ENCODE peak calls at places on chromosome 12, in nine cellular contexts. A is endothelial cell of umbilical vein; T is upper lobe of left lung; K is right cardiac atrium; F is effector memory CD4-positive, alpha-beta T cell; O is heart left ventricle; W is upper lobe of right lung; C is IMR-90; J is mesendoderm. H is an unnamed sample. For H3K27me3, the result is how much of the 10 kb centered on the place peaks cover.

GRCh38 chr12:14454098-14454907 is 88.8 kb downstream of the ATF7IP start:
- DNase-seq in A (peak), T (no peak), K (no peak), F (peak), O (no peak), W (no peak), C (peak), J (peak), H (peak)

GRCh38 chr12:43884683-43885410 is 49.0 kb downstream of the TMEM117 start:
- DNase-seq in A (no peak), T (no peak), K (peak), F (no peak), O (no peak), W (no peak), C (no peak), J (no peak), H (no peak)

GRCh38 chr12:40224439-40225291 is at the start of gene LRRK2:
- DNase-seq in A (peak), T (peak), K (peak), F (no peak), O (peak), W (peak), C (peak), J (peak), H (peak)

GRCh38 chr12:98861232-98861631 is 216.1 kb downstream of the APAF1 start:
- DNase-seq in A (no peak), T (no peak), K (no peak), F (no peak), O (no peak), W (no peak), C (no peak), J (peak), H (no peak)

GRCh38 chr12:14258468-14258947 is 107.0 kb upstream of the ATF7IP start:
- DNase-seq in A (no peak), T (no peak), K (no peak), F (no peak), O (no peak), W (no peak), C (peak), J (peak), H (no peak)

GRCh38 chr12:89064780-89065179 is 287.5 kb downstream of the DUSP6 start:
- DNase-seq in A (no peak), T (no peak), K (no peak), F (no peak), O (no peak), W (no peak), C (peak), J (no peak), H (no peak)

GRCh38 chr12:25958254-25959068 is at the start of gene RASSF8:
- DNase-seq in A (peak), T (peak), K (peak), F (no peak), O (peak), W (peak), C (peak), J (peak), H (peak)

GRCh38 chr12:44720265-44720664 is 155.8 kb downstream of the NELL2 start:
- DNase-seq in A (no peak), T (no peak), K (no peak), F (no peak), O (no peak), W (no peak), C (no peak), J (no peak), H (no peak)

GRCh38 chr12:7937867-7938506 is 2.0 kb upstream of the SLC2A3 start:
- DNase-seq in A (peak), T (no peak), K (no peak), F (no peak), O (no peak), W (no peak), C (no peak), J (peak), H (peak)

GRCh38 chr12:50224026-50224692 is 57.0 kb upstream of the CERS5 start:
- DNase-seq in A (peak), T (no peak), K (no peak), F (peak), O (no peak), W (no peak), C (peak), J (peak), H (peak)

GRCh38 chr12:108727868-108728735 is 3.2 kb downstream of the CORO1C start:
- DNase-seq in A (no peak), T (no peak), K (no peak), F (no peak), O (no peak), W (no peak), C (no peak), J (no peak), H (no peak)

GRCh38 chr12:116524964-116525379 is 34.2 kb upstream of the MAP1LC3B2 start:
- DNase-seq in A (no peak), T (no peak), K (no peak), F (no peak), O (no peak), W (no peak), C (peak), J (peak), H (peak)

GRCh38 chr12:102958073-102958829 is 777 bp downstream of the ASCL1 start:
- DNase-seq in A (peak), T (peak), K (peak), F (no peak), O (no peak), W (no peak), C (peak), J (peak), H (no peak)

GRCh38 chr12:26164118-26164517 is 31.3 kb upstream of the SSPN start:
- DNase-seq in A (no peak), T (no peak), K (no peak), F (no peak), O (no peak), W (no peak), C (no peak), J (no peak), H (no peak)

GRCh38 chr12:2154521-2154920 is 101.7 kb downstream of the CACNA1C start:
- DNase-seq in A (no peak), T (no peak), K (no peak), F (no peak), O (no peak), W (no peak), C (no peak), J (no peak), H (no peak)

GRCh38 chr12:56229082-56229481 is 769 bp upstream of the SLC39A5 start:
- DNase-seq in A (no peak), T (no peak), K (no peak), F (no peak), O (no peak), W (no peak), C (no peak), J (peak), H (no peak)

GRCh38 chr12:95859947-95860850 is 1.4 kb downstream of the SNRPF start:
- DNase-seq in A (no peak), T (no peak), K (no peak), F (no peak), O (no peak), W (no peak), C (no peak), J (no peak), H (no peak)
- H3K27ac ChIP-seq in A (no peak), T (peak), K (no peak), F (no peak), O (no peak), W (no peak), C (no peak), J (no peak), H (peak)

GRCh38 chr12:53004582-53004981 is 1.7 kb upstream of the EIF4B start:
- DNase-seq in A (no peak), T (no peak), K (no peak), F (no peak), O (no peak), W (no peak), C (peak), J (peak), H (no peak)
- H3K27me3 ChIP-seq in A (under half), T (under half), K (under half), F (under half), O (under half), W (under half), C (under half), J (under half), H (under half)

DNA sequence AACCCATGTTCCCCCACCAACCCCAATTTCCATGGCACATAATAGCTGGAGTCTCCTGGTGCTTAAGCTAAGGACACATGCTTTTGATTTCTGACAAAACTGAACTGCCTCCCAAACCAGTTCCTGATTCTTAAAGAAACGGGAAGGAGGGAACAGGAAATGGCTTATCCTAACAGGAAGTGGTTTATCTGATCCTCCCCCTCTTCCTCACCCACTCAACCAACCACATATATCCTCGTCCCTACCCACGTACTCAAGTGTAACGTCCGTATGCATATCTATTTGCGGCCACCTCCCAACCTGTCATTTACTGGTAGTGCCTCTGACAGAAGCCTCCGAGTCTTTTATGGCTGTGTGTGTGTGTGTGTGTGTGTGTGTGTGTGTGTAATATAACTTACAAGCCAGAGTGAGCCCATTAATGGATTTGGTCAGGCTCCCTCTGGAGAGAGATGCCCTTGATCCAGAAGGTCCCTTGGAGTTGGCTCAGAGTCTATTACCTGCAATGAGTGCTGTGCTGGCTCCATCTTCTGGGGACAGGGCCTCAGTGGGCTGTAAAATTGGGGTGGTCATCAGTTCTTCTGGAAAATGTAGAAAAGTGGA is 7.7 kb downstream of the DAZAP2 start:
- DNase-seq in A (peak), T (no peak), K (no peak), F (no peak), O (no peak), W (no peak), C (peak), J (peak), H (peak)
- H3K27ac ChIP-seq in A (peak), T (peak), K (peak), F (peak), O (no peak), W (peak), C (peak), J (no peak), H (peak)

DNA sequence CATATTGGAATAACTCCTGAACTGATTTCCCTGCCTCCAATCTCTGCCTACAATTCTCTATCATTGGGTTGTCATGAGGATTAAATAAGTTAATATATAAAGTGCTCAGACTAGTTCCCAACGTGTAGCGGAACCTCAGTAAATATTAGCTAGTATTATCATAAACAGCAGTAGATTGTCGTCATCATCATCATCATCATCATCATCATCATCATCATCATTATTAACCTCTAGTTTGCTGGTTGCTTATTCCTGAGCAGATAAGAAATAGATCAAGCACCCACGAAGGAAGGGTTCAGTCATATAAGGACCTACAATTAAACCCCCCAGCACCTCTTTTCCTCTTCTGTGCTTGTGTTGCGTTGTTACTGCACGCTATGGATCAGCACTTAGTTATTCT is 48.8 kb upstream of the PARP11 start:
- DNase-seq in A (no peak), T (no peak), K (no peak), F (no peak), O (no peak), W (no peak), C (no peak), J (no peak), H (no peak)
- H3K27me3 ChIP-seq in A (under half), T (under half), K (under half), F (under half), O (under half), W (under half), C (under half), J (under half), H (under half)

GRCh38 chr12:132014915-132015280 is 65.2 kb downstream of the EP400 start:
- DNase-seq in A (no peak), T (no peak), K (no peak), F (no peak), O (no peak), W (no peak), C (no peak), J (no peak), H (no peak)
- H3K27ac ChIP-seq in A (no peak), T (no peak), K (no peak), F (no peak), O (no peak), W (no peak), C (no peak), J (no peak), H (no peak)

DNA sequence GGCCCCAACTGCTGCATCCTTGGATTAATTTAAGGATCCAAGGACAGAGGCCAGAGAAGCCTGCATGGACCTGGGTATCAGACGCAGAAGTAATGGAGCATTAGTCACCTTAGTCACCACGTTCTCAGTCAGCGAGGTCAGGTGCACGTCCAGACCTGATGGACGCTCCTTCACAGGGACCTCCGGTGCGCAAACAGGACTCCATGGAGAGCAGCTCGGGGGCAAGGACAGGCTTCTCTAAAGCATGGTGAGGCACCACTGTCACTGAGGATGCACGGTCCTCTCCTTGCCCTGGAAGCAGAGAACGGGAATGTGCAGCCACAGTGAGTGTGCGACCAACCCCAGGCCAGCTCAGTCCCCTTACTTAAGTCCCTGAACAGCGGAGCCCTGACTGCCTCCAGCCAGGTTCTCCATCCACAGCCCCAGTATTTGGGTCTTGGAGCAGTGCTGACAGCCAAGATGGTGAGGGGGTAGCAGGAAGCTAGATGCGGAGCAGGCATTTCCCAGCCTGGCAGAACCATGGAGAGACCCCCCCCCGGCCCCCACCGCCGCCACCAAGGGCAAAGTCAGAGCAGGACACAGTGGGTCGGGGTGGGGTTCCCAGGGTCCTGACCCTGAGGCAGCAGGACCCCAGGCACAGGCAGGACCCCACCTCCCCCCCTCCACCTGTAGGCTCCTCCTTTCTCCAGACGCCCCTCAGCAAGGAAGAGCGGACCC is 253.4 kb upstream of the SFSWAP start:
- DNase-seq in A (no peak), T (peak), K (no peak), F (no peak), O (no peak), W (peak), C (no peak), J (no peak), H (no peak)
- H3K27me3 ChIP-seq in A (under half), T (under half), K (under half), F (under half), O (under half), W (under half), C (under half), J (under half), H (half or more)

DNA sequence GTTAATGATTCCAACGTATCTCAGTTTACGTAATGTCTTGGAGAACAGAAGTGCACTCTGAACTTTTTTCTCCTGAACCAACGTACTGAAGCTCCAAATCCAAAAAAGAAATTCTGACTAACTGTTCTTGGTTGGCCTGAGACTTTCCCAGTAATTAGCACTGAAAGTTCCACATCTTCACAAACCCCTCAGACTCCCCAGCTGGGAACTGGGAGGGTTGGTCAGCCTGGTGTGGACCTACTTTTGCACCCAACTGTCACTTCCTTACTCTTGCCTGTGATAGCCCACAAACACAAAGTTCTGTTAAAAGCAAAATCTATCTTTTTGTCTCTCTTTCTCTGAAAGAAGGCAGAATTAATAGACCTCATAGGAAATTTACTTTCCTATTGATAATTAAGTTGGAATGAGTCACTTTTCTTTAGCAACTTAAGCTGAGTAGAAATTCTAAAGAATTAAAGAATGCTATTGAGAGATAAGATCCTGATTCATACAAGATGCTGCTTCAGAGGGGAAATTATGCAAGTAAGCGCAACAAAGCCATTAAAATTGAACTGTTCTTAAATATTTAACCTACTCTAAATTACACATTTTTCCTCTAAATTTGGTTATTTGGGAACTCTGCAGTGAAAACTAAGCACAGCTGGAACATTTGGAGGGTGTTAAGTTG is 155.0 kb downstream of the EPS8 start:
- DNase-seq in A (peak), T (no peak), K (peak), F (no peak), O (no peak), W (no peak), C (peak), J (no peak), H (peak)
- H3K27ac ChIP-seq in A (peak), T (no peak), K (no peak), F (no peak), O (peak), W (no peak), C (peak), J (no peak), H (no peak)

GRCh38 chr12:75754141-75754540 is 242.7 kb upstream of the KRR1 start:
- DNase-seq in A (no peak), T (no peak), K (no peak), F (no peak), O (no peak), W (no peak), C (no peak), J (no peak), H (no peak)
- H3K27me3 ChIP-seq in A (under half), T (under half), K (under half), F (under half), O (under half), W (under half), C (under half), J (under half), H (under half)

H was measured in A673.